ENCODE peak calls at places on chromosomes 11 and 22, in six cellular contexts. L, Y, G, E, F and A are unnamed samples.
A peak's percentile ranks its signal among the peaks of the same experiment; 100 is the strongest.

GRCh38 chr11:45384711-45385241 is 98.6 kb upstream of the SYT13 start:
- DNase-seq in E (peak; percentile 60), L (no peak), Y (no peak), G (no peak), F (no peak), A (no peak)

GRCh38 chr11:68040957-68041591 is 2.2 kb downstream of the TCIRG1 start:
- DNase-seq in E (no peak), L (no peak), G (no peak), F (no peak), Y (no peak), A (no peak)

GRCh38 chr11:12897390-12897789 is 111.7 kb upstream of the RASSF10 start:
- DNase-seq in F (no peak), L (no peak), E (no peak), G (no peak), Y (no peak), A (no peak)

GRCh38 chr11:10478574-10479550 is 23.8 kb downstream of the AMPD3 start:
- DNase-seq in F (no peak), E (no peak), L (no peak), Y (no peak), G (no peak), A (no peak)

GRCh38 chr22:19974935-19975706 is 33.5 kb upstream of the TXNRD2 start:
- DNase-seq in F (no peak), G (no peak), Y (no peak), L (no peak), E (no peak), A (no peak)

GRCh38 chr22:38788016-38788415 is 5.9 kb downstream of the DNAL4 start:
- DNase-seq in L (no peak), E (no peak), Y (peak; percentile 60), F (peak; percentile 90), G (no peak), A (no peak)

GRCh38 chr22:27148025-27148424 is 490.6 kb downstream of the MIAT start:
- DNase-seq in Y (no peak), L (no peak), F (no peak), E (no peak), G (no peak), A (no peak)

GRCh38 chr11:27757953-27758352 is 57.7 kb upstream of the BDNF start:
- DNase-seq in Y (peak; percentile 75), L (peak; percentile 3), F (peak; percentile 78), G (no peak), E (no peak), A (peak; percentile 56)

GRCh38 chr11:35511666-35512065 is 13.8 kb downstream of the PAMR1 start:
- DNase-seq in Y (peak; percentile 91), F (peak; percentile 44), G (no peak), E (no peak), L (no peak), A (peak; percentile 57)

GRCh38 chr11:57480409-57481137 is 20.2 kb downstream of the RTN4RL2 start:
- DNase-seq in Y (peak; percentile 25), G (peak; percentile 26), F (peak; percentile 62), L (no peak), E (peak; percentile 61), A (no peak)

GRCh38 chr11:57746920-57747319 is 4.7 kb downstream of the BTBD18 start:
- DNase-seq in Y (no peak), E (no peak), F (no peak), L (no peak), G (no peak), A (no peak)

GRCh38 chr11:1336836-1337646 is 27.6 kb upstream of the TOLLIP start:
- DNase-seq in L (no peak), E (peak; percentile 42), Y (no peak), G (no peak), F (no peak), A (no peak)

GRCh38 chr11:47004595-47005033 is 68.1 kb downstream of the CSTPP1 start:
- DNase-seq in E (peak; percentile 85), F (peak; percentile 97), L (peak; percentile 94), Y (peak; percentile 98), G (peak; percentile 82), A (peak; percentile 92)

GRCh38 chr11:1292644-1293618 is 16.5 kb downstream of the TOLLIP start:
- DNase-seq in F (no peak), Y (no peak), E (no peak), L (no peak), G (no peak), A (no peak)

GRCh38 chr11:613369-613968 is 2.3 kb downstream of the IRF7 start:
- DNase-seq in L (no peak), E (peak; percentile 80), G (peak; percentile 63), Y (no peak), F (peak; percentile 48), A (no peak)

GRCh38 chr11:3058753-3059664 is 1.8 kb upstream of the CARS1 start:
- DNase-seq in L (peak; percentile 70), E (no peak), Y (peak; percentile 92), G (no peak), F (peak; percentile 78), A (peak; percentile 51)

GRCh38 chr11:44732564-44732963 is 5.8 kb downstream of the TSPAN18 start:
- DNase-seq in Y (no peak), F (no peak), G (no peak), E (no peak), L (no peak), A (no peak)

DNA sequence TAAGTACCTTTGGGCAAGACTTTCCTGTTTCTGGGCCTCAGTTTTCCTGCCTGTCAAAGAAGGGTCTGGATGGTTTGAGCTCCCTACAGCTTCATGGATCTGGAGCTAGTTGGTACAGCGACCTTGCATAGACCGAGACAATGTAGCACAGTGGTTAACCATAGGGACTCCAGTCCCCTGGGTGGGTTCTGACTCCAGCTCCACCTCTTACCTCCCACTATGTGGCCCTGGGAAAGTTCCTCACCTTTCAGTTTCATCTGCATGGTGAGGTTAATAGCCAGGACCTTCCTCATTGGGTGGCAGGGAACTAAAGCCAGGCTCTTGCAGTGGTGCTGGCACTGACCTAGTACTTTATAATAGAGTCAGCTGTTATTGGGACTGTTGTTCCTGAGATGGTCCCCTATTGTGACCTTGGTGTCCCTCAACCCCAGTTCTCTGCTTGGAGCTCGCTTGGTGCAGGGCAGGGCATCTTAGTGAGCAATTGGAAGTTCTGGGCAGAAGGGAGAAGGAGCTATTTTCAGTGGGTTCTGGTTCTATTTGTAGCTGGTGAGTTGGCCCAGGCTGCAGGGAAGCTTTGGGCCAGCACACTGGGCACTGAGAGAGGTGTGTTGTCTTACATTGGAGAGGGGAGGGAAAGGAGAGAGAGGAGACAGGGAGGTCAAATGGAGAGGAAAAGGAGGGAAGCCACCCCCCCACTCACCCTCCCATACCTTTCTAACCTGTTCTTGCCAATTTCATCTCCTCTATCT is 10.7 kb upstream of the MTMR3 start:
- DNase-seq in G (no peak), E (no peak), F (no peak), L (no peak), Y (no peak), A (no peak)
- H3K4me3 ChIP-seq in G (no peak overlapping the region), E (no peak overlapping the region), F (no peak overlapping the region), L (no peak overlapping the region), Y (no peak overlapping the region), A (no peak overlapping the region)

DNA sequence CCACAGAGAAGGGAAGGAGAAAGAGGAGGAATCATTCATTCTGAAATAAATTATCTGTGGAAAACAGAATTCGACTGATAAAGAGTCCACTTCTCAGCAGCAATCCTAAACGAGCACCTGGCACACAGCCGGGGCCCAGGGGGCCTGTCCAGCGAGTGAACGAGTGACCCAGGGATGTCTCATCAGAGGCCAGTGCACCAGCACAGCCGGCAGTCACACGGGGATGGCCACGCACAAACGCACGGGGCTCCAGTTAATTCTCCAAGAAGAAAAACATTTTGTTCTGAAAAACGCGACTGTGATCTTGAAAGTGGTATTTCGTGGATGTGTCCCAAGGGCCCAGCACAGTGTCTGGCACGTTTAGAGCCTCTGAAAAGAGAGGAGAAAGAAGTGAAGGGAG is 154.6 kb downstream of the BRD1 start:
- DNase-seq in G (no peak), L (no peak), Y (no peak), F (no peak), E (no peak), A (no peak)
- TF ChIP-seq CTCF in G (no peak), L (no peak), Y (no peak), F (no peak), E (no peak), A (no peak)

DNA sequence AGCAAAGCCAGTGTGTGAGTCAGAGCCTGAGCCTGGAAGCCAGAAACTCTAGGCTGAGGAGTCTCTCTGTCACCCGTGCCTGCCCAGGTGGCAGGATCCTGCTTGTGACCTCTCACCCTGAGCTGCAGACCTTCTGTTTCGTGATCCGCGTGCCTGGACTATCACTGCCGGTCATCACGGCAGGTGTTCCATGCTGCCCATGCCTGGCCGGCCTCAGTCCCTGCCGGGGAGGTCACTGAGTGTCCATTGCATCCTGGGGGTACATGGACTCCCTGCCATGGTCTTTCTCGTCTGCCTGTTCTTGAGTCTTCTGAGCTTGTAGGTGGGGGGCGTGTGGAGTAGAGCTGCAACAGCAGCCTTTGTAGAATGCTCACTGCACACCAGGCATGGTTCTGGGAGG is 1032.4 kb downstream of the TBC1D22A start:
- DNase-seq in G (no peak), E (no peak), F (no peak), L (no peak), Y (no peak), A (no peak)
- H3K4me3 ChIP-seq in G (no peak overlapping the region), E (no peak overlapping the region), F (no peak overlapping the region), L (no peak overlapping the region), Y (no peak overlapping the region), A (no peak overlapping the region)

DNA sequence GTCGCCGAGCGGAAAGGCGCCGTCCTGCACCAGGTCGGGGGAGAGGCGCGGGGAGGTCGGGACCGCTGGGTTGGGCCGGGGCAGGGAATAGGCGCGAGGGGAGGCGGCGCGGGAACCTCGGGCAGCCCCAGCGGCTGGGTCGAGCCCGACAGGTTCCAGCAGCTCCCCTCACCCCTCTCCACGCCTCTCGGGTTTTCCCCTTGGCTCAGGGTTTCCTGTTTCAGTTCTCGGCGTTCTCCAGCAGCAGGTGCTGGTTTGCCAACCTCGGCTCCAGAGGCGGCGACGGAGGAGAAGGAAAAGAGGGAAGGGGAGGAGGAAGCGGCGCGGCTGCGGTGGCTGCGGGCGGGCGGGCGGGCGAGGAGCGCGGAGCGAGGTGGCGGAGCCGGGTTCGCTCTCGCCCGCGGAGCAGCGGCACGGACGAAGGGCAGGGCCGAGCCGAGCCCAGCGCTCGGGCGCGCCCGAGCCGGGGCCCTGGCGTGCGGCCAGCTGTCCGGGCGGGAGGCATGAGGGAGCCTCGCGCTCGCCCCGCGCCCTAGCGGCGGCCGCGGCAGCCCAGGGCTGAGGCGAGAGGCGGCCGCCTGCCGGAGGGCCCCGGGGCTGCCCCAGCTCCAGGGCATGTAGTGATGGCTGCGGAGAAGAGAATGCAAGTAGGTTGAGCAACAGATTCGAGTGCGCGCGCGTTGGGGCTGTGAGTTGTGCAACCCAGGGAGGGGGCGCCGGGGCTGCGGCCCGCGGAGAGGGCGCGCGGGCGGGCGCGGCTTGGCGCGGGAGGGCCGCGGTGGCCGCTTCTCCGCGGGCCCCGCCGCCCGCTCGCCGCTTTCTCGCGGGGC is at the start of gene ZC3H12C:
- DNase-seq in G (peak; percentile 83), Y (peak; percentile 90), L (peak; percentile 72), E (peak; percentile 91), F (peak; percentile 90), A (no peak)
- TF ChIP-seq CTCF in G (peak; percentile 56), Y (peak; percentile 81), L (peak; percentile 48), E (peak; percentile 36), F (peak; percentile 25), A (peak; percentile 33)